ENCODE peak calls at places on chromosomes 11 and 22, in eight cellular contexts. F, G, K, V, D, T, A and Q are unnamed samples. For H3K9me3, the result is how much of the 10 kb centered on the place peaks cover.

GRCh38 chr22:26995222-26995621 is 337.8 kb downstream of the MIAT start:
- DNase-seq in D (no peak), T (no peak), K (no peak), V (no peak), F (no peak), A (no peak), G (no peak), Q (no peak)

GRCh38 chr22:20205964-20206708 is 55.3 kb upstream of the CCDC188 start:
- DNase-seq in K (peak), G (peak), V (peak), A (peak), T (peak), D (peak), F (peak), Q (peak)

GRCh38 chr11:96199563-96200025 is 143.4 kb downstream of the MAML2 start:
- DNase-seq in F (no peak), T (no peak), V (no peak), K (peak), G (no peak), D (no peak), A (peak), Q (peak)

GRCh38 chr11:60925685-60926267 is 1.5 kb downstream of the TMEM132A start:
- DNase-seq in V (no peak), D (no peak), T (peak), A (peak), K (no peak), G (no peak), F (no peak), Q (peak)

GRCh38 chr11:79561496-79561895 is 120.7 kb upstream of the TENM4 start:
- DNase-seq in T (no peak), D (no peak), G (no peak), K (no peak), V (no peak), F (no peak), A (no peak), Q (no peak)

GRCh38 chr11:2483426-2483825 is 38.6 kb downstream of the KCNQ1 start:
- DNase-seq in V (no peak), F (no peak), T (no peak), A (no peak), K (no peak), G (no peak), D (peak), Q (no peak)

GRCh38 chr22:38406617-38407016 is 48.4 kb downstream of the KCNJ4 start:
- DNase-seq in A (no peak), V (no peak), K (no peak), F (no peak), G (no peak), T (no peak), D (no peak), Q (peak)

GRCh38 chr11:1749020-1749758 is 1.2 kb downstream of the IFITM10 start:
- DNase-seq in T (no peak), F (no peak), A (no peak), D (peak), V (no peak), K (no peak), G (no peak), Q (peak)

GRCh38 chr11:44978279-44978960 is 27.7 kb upstream of the TP53I11 start:
- DNase-seq in K (no peak), T (no peak), D (no peak), F (no peak), A (no peak), G (no peak), V (no peak), Q (no peak)

GRCh38 chr11:17280494-17281127 is 4.1 kb downstream of the NUCB2 start:
- DNase-seq in A (no peak), F (no peak), K (no peak), T (no peak), V (no peak), D (no peak), G (no peak), Q (no peak)

GRCh38 chr11:85694385-85694980 is 8.5 kb upstream of the CCDC89 start:
- DNase-seq in F (no peak), V (no peak), G (peak), A (peak), K (no peak), D (no peak), T (peak), Q (peak)

GRCh38 chr11:119367661-119368120 is 13.8 kb downstream of the USP2 start:
- DNase-seq in A (no peak), F (no peak), V (no peak), G (no peak), T (no peak), K (no peak), D (peak), Q (no peak)

GRCh38 chr11:76604081-76604601 is 66.4 kb downstream of the LRRC32 start:
- DNase-seq in G (no peak), D (peak), A (no peak), F (peak), T (no peak), V (no peak), K (no peak), Q (no peak)

GRCh38 chr11:70073881-70074371 is 4.2 kb upstream of the ANO1 start:
- DNase-seq in D (no peak), K (no peak), A (peak), F (no peak), T (no peak), G (no peak), V (no peak), Q (peak)

GRCh38 chr22:44807915-44808690 is 55.7 kb downstream of the ARHGAP8 start:
- DNase-seq in F (no peak), T (no peak), A (no peak), D (no peak), G (peak), K (no peak), V (no peak), Q (no peak)

GRCh38 chr11:47992959-47993820 is 12.8 kb downstream of the PTPRJ start:
- DNase-seq in T (peak), V (no peak), G (peak), K (no peak), D (no peak), A (peak), F (no peak), Q (peak)

GRCh38 chr22:20567371-20567847 is 60.0 kb downstream of the MED15 start:
- DNase-seq in T (no peak), A (peak), K (no peak), G (no peak), F (no peak), D (no peak), V (no peak), Q (peak)

DNA sequence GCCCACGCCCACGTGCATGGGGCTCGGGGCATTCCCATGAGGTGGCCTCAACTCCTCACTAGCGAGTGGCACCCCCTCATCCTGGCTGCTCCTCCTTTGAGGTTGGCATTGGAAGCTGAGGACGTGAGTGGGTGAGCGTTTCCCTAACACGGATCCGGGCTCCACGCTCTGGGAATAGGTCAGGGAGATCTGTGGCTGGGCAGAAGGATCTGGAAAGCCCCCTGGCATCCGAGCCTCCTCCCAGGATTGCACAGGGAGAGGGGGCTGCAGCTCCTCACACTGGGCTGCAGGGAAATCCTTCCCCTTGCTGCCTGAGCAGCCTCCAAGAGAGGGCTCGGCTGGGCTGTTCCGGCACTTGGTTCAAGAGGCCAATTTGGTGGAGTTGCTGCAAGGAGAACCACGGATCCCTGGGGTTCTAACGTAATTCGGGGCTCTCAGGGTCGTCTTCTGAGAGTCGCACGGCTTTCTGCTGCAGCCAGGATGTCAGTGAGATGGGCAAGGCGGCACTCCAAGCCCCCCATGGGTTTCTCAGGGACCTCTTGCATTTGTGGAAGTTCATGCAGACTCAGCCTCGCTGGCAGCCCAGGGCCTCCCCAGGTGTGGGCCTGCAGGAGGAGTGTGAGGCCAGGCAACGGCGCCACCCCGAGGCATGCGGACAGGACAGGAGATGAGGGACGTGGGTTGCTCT is 1119.0 kb downstream of the BRD1 start:
- DNase-seq in V (no peak), G (no peak), T (no peak), A (no peak), K (no peak), F (no peak), D (no peak), Q (no peak)
- H3K9me3 ChIP-seq in V (under half), G (under half), T (under half), A (under half), K (under half), F (under half), D (under half), Q (under half)

GRCh38 chr11:132048040-132048439 is 677.6 kb downstream of the NTM start:
- DNase-seq in D (no peak), G (no peak), V (no peak), T (no peak), A (no peak), F (no peak), K (no peak), Q (no peak)
- H3K27ac ChIP-seq in D (no peak), G (no peak), V (no peak), T (no peak), A (no peak), F (no peak), K (no peak), Q (no peak)

GRCh38 chr22:47357086-47357485 is 594.6 kb downstream of the TBC1D22A start:
- DNase-seq in F (no peak), K (no peak), G (no peak), V (no peak), D (peak), A (no peak), T (no peak), Q (no peak)

GRCh38 chr22:47355388-47355725 is 592.9 kb downstream of the TBC1D22A start:
- DNase-seq in D (peak), F (no peak), K (no peak), T (no peak), V (no peak), A (no peak), G (no peak), Q (no peak)

GRCh38 chr22:47355776-47356432 is 593.5 kb downstream of the TBC1D22A start:
- DNase-seq in D (peak), A (no peak), T (no peak), F (no peak), G (no peak), K (no peak), V (no peak), Q (no peak)

GRCh38 chr22:47356433-47357011 is 594.1 kb downstream of the TBC1D22A start:
- DNase-seq in T (no peak), D (peak), F (no peak), V (no peak), A (no peak), K (no peak), G (no peak), Q (no peak)

DNA sequence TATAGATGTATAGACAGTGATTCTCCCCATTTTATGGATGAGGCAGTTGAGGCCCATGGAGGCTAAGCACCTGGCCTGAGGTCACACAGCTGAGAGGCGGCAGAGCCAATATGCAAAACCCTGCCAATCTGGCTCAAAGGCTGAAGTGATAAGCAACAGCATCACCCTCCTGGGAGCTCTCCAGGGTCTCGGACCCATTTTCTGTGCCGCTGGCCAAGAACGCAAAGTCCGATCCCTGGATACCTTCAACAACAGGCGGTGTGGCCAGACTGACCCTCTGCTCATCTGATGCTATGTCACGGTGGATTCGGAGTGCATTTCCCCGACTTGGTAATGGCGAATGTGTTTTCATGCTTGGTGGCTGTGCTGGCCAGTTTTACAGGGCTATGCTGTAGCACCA is 595.0 kb downstream of the TBC1D22A start:
- DNase-seq in V (no peak), D (peak), K (no peak), G (no peak), T (no peak), A (no peak), F (no peak), Q (no peak)
- H3K9me3 ChIP-seq in V (under half), D (under half), K (under half), G (under half), T (under half), A (under half), F (under half), Q (under half)

GRCh38 chr11:121544956-121545355 is 92.2 kb upstream of the SORL1-AS1 start:
- DNase-seq in G (no peak), T (no peak), F (no peak), D (no peak), K (no peak), V (no peak), A (no peak), Q (no peak)

GRCh38 chr11:121540627-121541026 is 87.9 kb upstream of the SORL1-AS1 start:
- DNase-seq in V (no peak), D (no peak), G (no peak), A (no peak), K (no peak), T (no peak), F (no peak), Q (no peak)

GRCh38 chr11:121539000-121539399 is 86.2 kb upstream of the SORL1-AS1 start:
- DNase-seq in D (no peak), A (no peak), V (no peak), T (no peak), G (no peak), F (no peak), K (no peak), Q (no peak)

GRCh38 chr11:121547574-121547973 is 94.8 kb upstream of the SORL1-AS1 start:
- DNase-seq in V (no peak), A (no peak), T (no peak), F (no peak), G (no peak), K (no peak), D (no peak), Q (no peak)

GRCh38 chr11:121543981-121544380 is 91.2 kb upstream of the SORL1-AS1 start:
- DNase-seq in G (no peak), F (no peak), K (no peak), T (no peak), D (no peak), A (no peak), V (no peak), Q (no peak)
- H3K27ac ChIP-seq in G (no peak), F (no peak), K (no peak), T (no peak), D (no peak), A (no peak), V (no peak), Q (no peak)